ENCODE peak calls at places on chromosomes 3 and 15, in five cellular contexts. A, Z, C, O and K are unnamed samples.

GRCh38 chr3:194592798-194593752 is 40.1 kb downstream of the TMEM44 start:
- DNase-seq in A (peak; percentile 100), Z (no peak), C (no peak), O (peak; percentile 34), K (no peak)

GRCh38 chr3:139281512-139282196 is 62.2 kb upstream of the MRPS22 start:
- DNase-seq in A (peak; percentile 39), Z (no peak), C (no peak), O (no peak), K (no peak)

GRCh38 chr3:107739227-107739626 is 216.5 kb downstream of the BBX start:
- DNase-seq in A (no peak), Z (no peak), C (peak; percentile 41), O (no peak), K (no peak)

GRCh38 chr3:131303848-131304247 is 77.7 kb upstream of the NUDT16 start:
- DNase-seq in A (peak; percentile 20), Z (no peak), C (no peak), O (no peak), K (no peak)

GRCh38 chr3:162538466-162538865 is 1041.9 kb downstream of the OTOL1 start:
- DNase-seq in A (peak; percentile 2), Z (no peak), C (no peak), O (no peak), K (no peak)

GRCh38 chr3:190193210-190193609 is 72.5 kb upstream of the P3H2 start:
- DNase-seq in A (peak; percentile 54), Z (no peak), C (no peak), O (no peak), K (no peak)

GRCh38 chr3:81485444-81485865 is 276.0 kb downstream of the GBE1 start:
- DNase-seq in A (peak; percentile 88), Z (no peak), C (no peak), O (no peak), K (no peak)

GRCh38 chr3:81249540-81250029 is 511.9 kb downstream of the GBE1 start:
- DNase-seq in A (peak; percentile 77), Z (no peak), C (no peak), O (no peak), K (no peak)

GRCh38 chr3:153051427-153052095 is 110.5 kb upstream of the RAP2B start:
- DNase-seq in A (peak; percentile 95), Z (no peak), C (no peak), O (no peak), K (no peak)

GRCh38 chr3:22372292-22372949 is 621.4 kb upstream of the ZNF385D start:
- DNase-seq in A (peak; percentile 4), Z (peak; percentile 18), C (no peak), O (no peak), K (no peak)

GRCh38 chr15:92167413-92167950 is 226.2 kb upstream of the ST8SIA2 start:
- DNase-seq in A (no peak), Z (peak; percentile 41), C (no peak), O (no peak), K (no peak)

GRCh38 chr3:134597390-134597975 is 53.3 kb downstream of the KY start:
- DNase-seq in A (peak; percentile 24), Z (no peak), C (no peak), O (no peak), K (no peak)

GRCh38 chr3:27423463-27423862 is 54.3 kb upstream of the NEK10 start:
- DNase-seq in A (peak; percentile 89), Z (no peak), C (no peak), O (no peak), K (no peak)

DNA sequence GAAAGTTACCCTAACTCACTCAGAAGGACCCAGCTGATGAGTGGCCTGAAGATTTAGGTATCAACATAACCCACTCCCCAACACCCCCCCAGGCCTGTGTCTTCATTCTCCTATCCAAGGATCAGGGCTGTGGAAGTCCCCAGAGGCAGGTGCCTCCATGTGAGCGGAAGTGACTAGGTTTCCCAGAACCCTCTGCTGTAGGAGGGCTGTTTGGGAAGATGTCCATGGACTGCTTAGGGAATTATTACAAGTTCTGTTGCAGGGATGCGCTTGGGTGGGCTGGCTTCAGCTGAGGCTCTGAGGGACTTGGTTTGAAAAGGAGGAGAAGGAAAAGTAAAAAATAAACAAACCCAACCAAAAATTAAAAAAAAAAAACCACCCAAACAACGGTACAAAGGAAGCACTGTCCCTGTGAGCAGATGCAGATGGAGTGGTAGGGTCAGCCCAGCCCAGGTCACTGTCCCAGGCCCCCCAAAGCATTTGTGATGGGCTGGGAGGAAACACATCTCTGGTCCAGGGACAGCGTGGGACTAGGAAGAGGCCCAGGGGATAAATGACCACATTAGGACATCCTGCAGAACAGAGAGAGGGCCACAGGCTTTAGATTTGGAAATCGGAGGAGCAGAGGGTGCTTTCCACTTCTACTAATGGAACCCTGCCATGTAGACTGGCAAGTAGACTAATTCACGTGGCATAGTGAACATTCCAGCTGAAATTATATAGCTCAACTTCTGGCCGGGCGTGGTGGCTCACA is 12.2 kb upstream of the APOD start:
- DNase-seq in A (no peak), Z (no peak), C (no peak), O (peak; percentile 38), K (no peak)
- TF ChIP-seq CTCF in A (no peak), Z (no peak), C (no peak), O (no peak), K (no peak)

DNA sequence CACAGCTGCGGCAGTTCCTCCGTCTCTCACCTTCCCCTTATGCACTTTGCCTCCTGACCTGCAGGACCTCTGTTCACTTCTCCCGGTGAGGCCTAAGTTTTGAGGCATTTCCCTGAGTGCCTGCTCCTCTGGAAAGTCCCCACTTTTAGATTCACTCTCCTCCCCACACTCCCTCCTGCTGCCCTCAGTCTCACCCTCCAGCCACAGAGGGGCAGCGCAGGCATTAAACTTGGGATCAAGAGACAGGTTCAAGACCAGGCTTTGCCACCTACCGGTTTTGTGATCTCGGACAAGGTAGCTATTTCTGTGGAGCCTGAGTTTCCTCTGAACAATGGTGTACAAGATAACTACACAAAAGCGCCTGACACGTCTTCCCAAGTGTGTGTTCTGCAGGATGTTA is 19.4 kb downstream of the SLC6A11 start:
- DNase-seq in A (no peak), Z (no peak), C (no peak), O (no peak), K (no peak)
- TF ChIP-seq CTCF in A (no peak), Z (no peak), C (no peak), O (no peak), K (no peak)

GRCh38 chr3:183284570-183284969 is 31.5 kb downstream of the B3GNT5 start:
- DNase-seq in A (no peak), Z (no peak), C (no peak), O (no peak), K (no peak)
- TF ChIP-seq CTCF in A (no peak), Z (no peak), C (no peak), O (no peak), K (no peak)

GRCh38 chr3:49279376-49279775 is 2.3 kb upstream of the C3orf62 start:
- DNase-seq in A (peak; percentile 53), Z (no peak), C (no peak), O (no peak), K (no peak)

GRCh38 chr3:49278548-49278947 is 1.5 kb upstream of the C3orf62 start:
- DNase-seq in A (no peak), Z (no peak), C (no peak), O (no peak), K (no peak)

GRCh38 chr3:49276475-49277356 is at the start of gene C3orf62:
- DNase-seq in A (peak; percentile 85), Z (peak; percentile 95), C (peak; percentile 79), O (peak; percentile 74), K (peak; percentile 54)

GRCh38 chr3:49273825-49274532 is 3.1 kb downstream of the C3orf62 start:
- DNase-seq in A (no peak), Z (no peak), C (no peak), O (no peak), K (no peak)

DNA sequence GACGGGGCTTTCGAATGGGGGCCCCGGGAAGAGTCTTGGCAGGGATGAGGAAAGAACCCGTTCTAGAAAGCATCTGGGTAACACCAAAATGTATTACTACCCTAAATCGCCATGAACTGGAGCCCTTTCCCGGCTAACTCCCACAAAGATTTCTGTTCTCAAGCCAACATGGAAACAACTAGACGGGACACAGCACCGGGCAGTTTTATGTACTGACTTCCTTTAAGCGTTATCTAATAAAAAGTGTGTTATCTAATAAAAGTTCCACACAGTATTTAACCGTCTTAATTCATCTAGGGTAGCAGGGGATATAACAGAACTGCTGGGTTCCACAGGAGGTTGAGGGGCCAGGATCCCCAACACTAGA is 308 bp upstream of the C3orf62 start:
- DNase-seq in A (peak; percentile 21), Z (no peak), C (peak; percentile 33), O (no peak), K (no peak)
- TF ChIP-seq CTCF in A (no peak), Z (no peak), C (no peak), O (no peak), K (no peak)

DNA sequence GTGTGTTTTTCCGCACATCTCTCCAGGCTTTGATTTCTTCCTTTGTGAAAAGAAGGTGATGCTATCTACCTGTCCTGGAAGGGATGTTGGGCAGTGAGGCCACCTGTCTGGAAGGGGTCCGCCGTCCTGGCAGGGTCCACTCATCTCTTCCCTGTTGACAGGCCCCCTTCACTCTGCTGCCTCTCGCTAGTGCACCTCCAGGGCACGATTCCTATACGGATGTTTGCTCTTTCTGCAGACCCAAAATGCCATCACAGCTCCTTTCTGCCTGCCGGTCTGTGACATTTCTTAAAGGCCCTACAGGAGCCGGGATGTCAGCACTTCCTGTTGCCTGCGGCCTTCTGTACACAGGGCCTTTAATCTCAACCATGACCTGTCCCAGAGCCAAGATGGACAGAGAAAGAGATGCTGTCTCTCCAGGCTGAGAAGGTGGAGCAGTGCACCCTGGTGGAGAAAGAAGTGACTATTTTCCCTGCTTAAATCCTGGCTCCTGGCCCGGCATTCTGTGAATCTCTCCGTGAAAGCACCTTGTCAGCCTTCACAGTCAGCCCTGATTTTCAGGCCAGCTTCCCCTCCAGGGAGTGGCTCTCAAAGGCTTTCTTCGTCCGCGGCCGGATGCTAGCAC is 7.4 kb downstream of the FAM3D start:
- DNase-seq in A (peak; percentile 24), Z (peak; percentile 48), C (no peak), O (no peak), K (no peak)
- TF ChIP-seq CTCF in A (peak; percentile 41), Z (no peak), C (no peak), O (no peak), K (no peak)

DNA sequence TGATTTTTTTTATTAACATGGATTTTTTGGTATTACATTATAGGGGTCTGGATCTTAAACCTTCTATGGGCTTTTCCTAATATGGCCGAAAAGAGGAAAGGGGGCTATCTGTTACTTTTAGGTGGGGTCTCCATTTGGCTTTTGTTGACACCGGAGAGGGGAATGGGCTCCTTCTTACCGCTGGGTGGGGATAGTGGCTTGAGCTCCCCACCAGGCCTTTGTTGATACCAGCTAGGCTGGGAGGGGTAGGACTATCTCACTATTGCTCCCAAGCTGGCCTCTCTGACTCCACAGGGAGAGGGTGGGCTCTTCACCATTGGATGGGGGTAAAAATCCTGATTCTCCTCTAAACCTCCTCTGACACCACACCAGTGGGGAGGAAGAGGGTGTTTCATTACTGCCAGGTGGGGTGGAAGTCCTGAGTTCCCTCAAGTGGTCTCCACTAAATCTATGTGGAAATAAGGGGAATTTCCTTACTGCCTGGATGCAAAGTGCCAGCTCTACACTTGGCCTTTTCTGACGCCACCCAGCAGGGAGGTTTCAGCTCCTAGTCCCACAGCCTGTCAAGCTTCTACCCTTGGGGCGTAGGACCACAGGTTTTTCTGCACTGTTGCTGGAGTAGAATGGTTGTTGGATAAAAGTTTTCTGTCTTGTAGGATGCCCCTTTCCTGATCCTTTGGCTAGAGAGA is 572.3 kb downstream of the MAGI1 start:
- DNase-seq in A (no peak), Z (no peak), C (no peak), O (no peak), K (no peak)
- TF ChIP-seq CTCF in A (peak; percentile 2), Z (no peak), C (no peak), O (no peak), K (no peak)